ENCODE peak calls at places on chromosome 12, in five cellular contexts. One of them, this sample, is unnamed.

GRCh38 chr12:552466-552865 is 92.7 kb downstream of the B4GALNT3 start:
- DNase-seq in NCI-H1930: no peak
- DNase-seq in bronchial epithelial cell: no peak
- DNase-seq in EL: no peak
- DNase-seq in stimulated activated CD4-positive, alpha-beta T cell treated with anti-CD3 and anti-CD28 coated beads, Interleukin-12 subunit alpha, Interleukin-12 subunit beta, amount 100 ng/mL, for 48 hours: no peak
- DNase-seq in this sample: no peak

GRCh38 chr12:93751864-93752610 is 74.9 kb downstream of the CRADD start:
- DNase-seq in EL: peak
- DNase-seq in bronchial epithelial cell: peak
- DNase-seq in NCI-H1930: no peak
- DNase-seq in stimulated activated CD4-positive, alpha-beta T cell treated with anti-CD3 and anti-CD28 coated beads, Interleukin-12 subunit alpha, Interleukin-12 subunit beta, amount 100 ng/mL, for 48 hours: no peak
- DNase-seq in this sample: no peak

GRCh38 chr12:80226576-80226975 is 127.2 kb downstream of the OTOGL start:
- DNase-seq in NCI-H1930: no peak
- DNase-seq in EL: peak
- DNase-seq in bronchial epithelial cell: peak
- DNase-seq in stimulated activated CD4-positive, alpha-beta T cell treated with anti-CD3 and anti-CD28 coated beads, Interleukin-12 subunit alpha, Interleukin-12 subunit beta, amount 100 ng/mL, for 48 hours: no peak
- DNase-seq in this sample: no peak

GRCh38 chr12:47080725-47081502 is 1.2 kb upstream of the AMIGO2 start:
- DNase-seq in NCI-H1930: peak
- DNase-seq in EL: peak
- DNase-seq in stimulated activated CD4-positive, alpha-beta T cell treated with anti-CD3 and anti-CD28 coated beads, Interleukin-12 subunit alpha, Interleukin-12 subunit beta, amount 100 ng/mL, for 48 hours: peak
- DNase-seq in bronchial epithelial cell: peak
- DNase-seq in this sample: peak

GRCh38 chr12:102299731-102300130 is 102.1 kb upstream of the PMCH start:
- DNase-seq in EL: peak
- DNase-seq in bronchial epithelial cell: no peak
- DNase-seq in stimulated activated CD4-positive, alpha-beta T cell treated with anti-CD3 and anti-CD28 coated beads, Interleukin-12 subunit alpha, Interleukin-12 subunit beta, amount 100 ng/mL, for 48 hours: no peak
- DNase-seq in NCI-H1930: no peak
- DNase-seq in this sample: no peak

GRCh38 chr12:119052001-119052400 is 70.7 kb downstream of the SRRM4 start:
- DNase-seq in bronchial epithelial cell: no peak
- DNase-seq in EL: no peak
- DNase-seq in NCI-H1930: no peak
- DNase-seq in stimulated activated CD4-positive, alpha-beta T cell treated with anti-CD3 and anti-CD28 coated beads, Interleukin-12 subunit alpha, Interleukin-12 subunit beta, amount 100 ng/mL, for 48 hours: no peak
- DNase-seq in this sample: no peak

GRCh38 chr12:101799774-101800173 is 31.0 kb downstream of the GNPTAB start:
- DNase-seq in EL: no peak
- DNase-seq in bronchial epithelial cell: no peak
- DNase-seq in stimulated activated CD4-positive, alpha-beta T cell treated with anti-CD3 and anti-CD28 coated beads, Interleukin-12 subunit alpha, Interleukin-12 subunit beta, amount 100 ng/mL, for 48 hours: no peak
- DNase-seq in NCI-H1930: no peak
- DNase-seq in this sample: no peak

GRCh38 chr12:103909811-103910210 is 20.4 kb upstream of the HSP90B1 start:
- DNase-seq in bronchial epithelial cell: no peak
- DNase-seq in EL: peak
- DNase-seq in stimulated activated CD4-positive, alpha-beta T cell treated with anti-CD3 and anti-CD28 coated beads, Interleukin-12 subunit alpha, Interleukin-12 subunit beta, amount 100 ng/mL, for 48 hours: no peak
- DNase-seq in NCI-H1930: no peak
- DNase-seq in this sample: no peak

GRCh38 chr12:124938066-124938465 is 23.6 kb upstream of the UBC start:
- DNase-seq in stimulated activated CD4-positive, alpha-beta T cell treated with anti-CD3 and anti-CD28 coated beads, Interleukin-12 subunit alpha, Interleukin-12 subunit beta, amount 100 ng/mL, for 48 hours: no peak
- DNase-seq in EL: no peak
- DNase-seq in NCI-H1930: no peak
- DNase-seq in bronchial epithelial cell: no peak
- DNase-seq in this sample: no peak

GRCh38 chr12:121025442-121026226 is 9.3 kb upstream of the C12orf43 start:
- DNase-seq in EL: peak
- DNase-seq in bronchial epithelial cell: no peak
- DNase-seq in stimulated activated CD4-positive, alpha-beta T cell treated with anti-CD3 and anti-CD28 coated beads, Interleukin-12 subunit alpha, Interleukin-12 subunit beta, amount 100 ng/mL, for 48 hours: no peak
- DNase-seq in NCI-H1930: no peak
- DNase-seq in this sample: no peak

GRCh38 chr12:53744730-53745129 is 7.0 kb downstream of the CISTR start:
- DNase-seq in NCI-H1930: no peak
- DNase-seq in EL: no peak
- DNase-seq in stimulated activated CD4-positive, alpha-beta T cell treated with anti-CD3 and anti-CD28 coated beads, Interleukin-12 subunit alpha, Interleukin-12 subunit beta, amount 100 ng/mL, for 48 hours: no peak
- DNase-seq in bronchial epithelial cell: no peak
- DNase-seq in this sample: no peak

GRCh38 chr12:112586148-112586783 is 167.5 kb downstream of the PTPN11 start:
- DNase-seq in bronchial epithelial cell: no peak
- DNase-seq in EL: no peak
- DNase-seq in NCI-H1930: no peak
- DNase-seq in stimulated activated CD4-positive, alpha-beta T cell treated with anti-CD3 and anti-CD28 coated beads, Interleukin-12 subunit alpha, Interleukin-12 subunit beta, amount 100 ng/mL, for 48 hours: no peak
- DNase-seq in this sample: no peak

GRCh38 chr12:93039062-93039461 is 110.0 kb upstream of the EEA1 start:
- DNase-seq in bronchial epithelial cell: peak
- DNase-seq in EL: no peak
- DNase-seq in stimulated activated CD4-positive, alpha-beta T cell treated with anti-CD3 and anti-CD28 coated beads, Interleukin-12 subunit alpha, Interleukin-12 subunit beta, amount 100 ng/mL, for 48 hours: no peak
- DNase-seq in NCI-H1930: no peak
- DNase-seq in this sample: no peak

GRCh38 chr12:75765170-75766059 is 254.0 kb upstream of the KRR1 start:
- DNase-seq in stimulated activated CD4-positive, alpha-beta T cell treated with anti-CD3 and anti-CD28 coated beads, Interleukin-12 subunit alpha, Interleukin-12 subunit beta, amount 100 ng/mL, for 48 hours: no peak
- DNase-seq in bronchial epithelial cell: no peak
- DNase-seq in EL: no peak
- DNase-seq in NCI-H1930: no peak
- DNase-seq in this sample: no peak

GRCh38 chr12:52759218-52759617 is 17.9 kb downstream of the KRT76 start:
- DNase-seq in stimulated activated CD4-positive, alpha-beta T cell treated with anti-CD3 and anti-CD28 coated beads, Interleukin-12 subunit alpha, Interleukin-12 subunit beta, amount 100 ng/mL, for 48 hours: no peak
- DNase-seq in bronchial epithelial cell: no peak
- DNase-seq in NCI-H1930: no peak
- DNase-seq in EL: no peak
- DNase-seq in this sample: no peak

GRCh38 chr12:52436000-52436827 is 2.0 kb upstream of the KRT75 start:
- DNase-seq in NCI-H1930: no peak
- DNase-seq in bronchial epithelial cell: peak
- DNase-seq in EL: no peak
- DNase-seq in stimulated activated CD4-positive, alpha-beta T cell treated with anti-CD3 and anti-CD28 coated beads, Interleukin-12 subunit alpha, Interleukin-12 subunit beta, amount 100 ng/mL, for 48 hours: no peak
- DNase-seq in this sample: no peak

GRCh38 chr12:57001448-57001906 is 4.9 kb downstream of the ZBTB39 start:
- DNase-seq in NCI-H1930: no peak
- DNase-seq in stimulated activated CD4-positive, alpha-beta T cell treated with anti-CD3 and anti-CD28 coated beads, Interleukin-12 subunit alpha, Interleukin-12 subunit beta, amount 100 ng/mL, for 48 hours: peak
- DNase-seq in EL: peak
- DNase-seq in bronchial epithelial cell: peak
- DNase-seq in this sample: peak

This sample was measured in adrenal gland.